ENCODE peak calls at places on chromosome 11, in four cellular contexts. One of them, this sample, is unnamed.

GRCh38 chr11:7278314-7278917 is 26.7 kb downstream of the SYT9 start:
- DNase-seq in thoracic aorta: no peak
- DNase-seq in stimulated activated CD4-positive, alpha-beta T cell treated with anti-CD3 and anti-CD28 coated beads, Interleukin-2, amount 100 ng/mL, for 48 hours: no peak
- DNase-seq in AG04449: no peak
- DNase-seq in this sample: peak

GRCh38 chr11:86508604-86509471 is 134.2 kb downstream of the CCDC81 start:
- DNase-seq in thoracic aorta: no peak
- DNase-seq in stimulated activated CD4-positive, alpha-beta T cell treated with anti-CD3 and anti-CD28 coated beads, Interleukin-2, amount 100 ng/mL, for 48 hours: no peak
- DNase-seq in AG04449: no peak
- DNase-seq in this sample: no peak

GRCh38 chr11:75896843-75897419 is 81.9 kb downstream of the UVRAG start:
- DNase-seq in thoracic aorta: no peak
- DNase-seq in stimulated activated CD4-positive, alpha-beta T cell treated with anti-CD3 and anti-CD28 coated beads, Interleukin-2, amount 100 ng/mL, for 48 hours: no peak
- DNase-seq in AG04449: peak
- DNase-seq in this sample: peak

GRCh38 chr11:68584097-68584496 is 100.2 kb upstream of the GAL start:
- DNase-seq in thoracic aorta: no peak
- DNase-seq in stimulated activated CD4-positive, alpha-beta T cell treated with anti-CD3 and anti-CD28 coated beads, Interleukin-2, amount 100 ng/mL, for 48 hours: peak
- DNase-seq in AG04449: no peak
- DNase-seq in this sample: peak

GRCh38 chr11:64799925-64800632 is 2.9 kb downstream of the MAP4K2 start:
- DNase-seq in thoracic aorta: no peak
- DNase-seq in stimulated activated CD4-positive, alpha-beta T cell treated with anti-CD3 and anti-CD28 coated beads, Interleukin-2, amount 100 ng/mL, for 48 hours: no peak
- DNase-seq in AG04449: no peak
- DNase-seq in this sample: no peak

GRCh38 chr11:104487035-104487775 is 323.3 kb upstream of the PDGFD start:
- DNase-seq in thoracic aorta: no peak
- DNase-seq in stimulated activated CD4-positive, alpha-beta T cell treated with anti-CD3 and anti-CD28 coated beads, Interleukin-2, amount 100 ng/mL, for 48 hours: no peak
- DNase-seq in AG04449: no peak
- DNase-seq in this sample: peak

GRCh38 chr11:62256281-62256680 is 13.7 kb upstream of the SCGB2A2 start:
- DNase-seq in thoracic aorta: no peak
- DNase-seq in stimulated activated CD4-positive, alpha-beta T cell treated with anti-CD3 and anti-CD28 coated beads, Interleukin-2, amount 100 ng/mL, for 48 hours: no peak
- DNase-seq in AG04449: no peak
- DNase-seq in this sample: no peak

GRCh38 chr11:78946945-78947914 is 372.6 kb upstream of the NARS2 start:
- DNase-seq in thoracic aorta: no peak
- DNase-seq in stimulated activated CD4-positive, alpha-beta T cell treated with anti-CD3 and anti-CD28 coated beads, Interleukin-2, amount 100 ng/mL, for 48 hours: no peak
- DNase-seq in AG04449: no peak
- DNase-seq in this sample: peak

GRCh38 chr11:87421422-87421821 is 383.7 kb downstream of the TMEM135 start:
- DNase-seq in thoracic aorta: peak
- DNase-seq in stimulated activated CD4-positive, alpha-beta T cell treated with anti-CD3 and anti-CD28 coated beads, Interleukin-2, amount 100 ng/mL, for 48 hours: peak
- DNase-seq in AG04449: no peak
- DNase-seq in this sample: peak

GRCh38 chr11:21635359-21635758 is 557.5 kb upstream of the ANO5 start:
- DNase-seq in thoracic aorta: no peak
- DNase-seq in stimulated activated CD4-positive, alpha-beta T cell treated with anti-CD3 and anti-CD28 coated beads, Interleukin-2, amount 100 ng/mL, for 48 hours: no peak
- DNase-seq in AG04449: no peak
- DNase-seq in this sample: no peak

GRCh38 chr11:31995525-31996123 is 95.2 kb upstream of the RCN1 start:
- DNase-seq in thoracic aorta: no peak
- DNase-seq in stimulated activated CD4-positive, alpha-beta T cell treated with anti-CD3 and anti-CD28 coated beads, Interleukin-2, amount 100 ng/mL, for 48 hours: no peak
- DNase-seq in AG04449: peak
- DNase-seq in this sample: peak

GRCh38 chr11:66346476-66347424 is 679 bp downstream of the B4GAT1 start:
- DNase-seq in thoracic aorta: no peak
- DNase-seq in stimulated activated CD4-positive, alpha-beta T cell treated with anti-CD3 and anti-CD28 coated beads, Interleukin-2, amount 100 ng/mL, for 48 hours: no peak
- DNase-seq in AG04449: no peak
- DNase-seq in this sample: peak

GRCh38 chr11:119375629-119376196 is 5.8 kb downstream of the USP2 start:
- DNase-seq in thoracic aorta: peak
- DNase-seq in stimulated activated CD4-positive, alpha-beta T cell treated with anti-CD3 and anti-CD28 coated beads, Interleukin-2, amount 100 ng/mL, for 48 hours: no peak
- DNase-seq in AG04449: no peak
- DNase-seq in this sample: no peak

GRCh38 chr11:119624102-119624615 is 104.8 kb downstream of the NECTIN1 start:
- DNase-seq in thoracic aorta: no peak
- DNase-seq in stimulated activated CD4-positive, alpha-beta T cell treated with anti-CD3 and anti-CD28 coated beads, Interleukin-2, amount 100 ng/mL, for 48 hours: no peak
- DNase-seq in AG04449: no peak
- DNase-seq in this sample: no peak